ENCODE peak calls at places on chromosomes 11 and 22, in five cellular contexts. Q is stimulated activated CD8-positive, alpha-beta memory T cell treated with anti-CD3 and anti-CD28 coated beads, Interleukin-15, amount 100 ng/mL, for 1 hour; L is cortex of kidney; V is sciatic nerve; K is IMR-90. A is an unnamed sample.

GRCh38 chr11:36149538-36150242 is 139.5 kb downstream of the COMMD9 start:
- DNase-seq in Q (no peak), L (no peak), V (no peak), K (peak), A (no peak)

GRCh38 chr11:47130541-47130940 is 46.1 kb downstream of the ARFGAP2 start:
- DNase-seq in Q (no peak), L (no peak), V (peak), K (no peak), A (no peak)

GRCh38 chr11:121595717-121596156 is 143.0 kb upstream of the SORL1-AS1 start:
- DNase-seq in Q (no peak), L (no peak), V (no peak), K (peak), A (no peak)

GRCh38 chr22:30810105-30810504 is 115.4 kb downstream of the OSBP2 start:
- DNase-seq in Q (no peak), L (no peak), V (no peak), K (no peak), A (no peak)

GRCh38 chr11:20672575-20672974 is 3.2 kb downstream of the NELL1 start:
- DNase-seq in Q (no peak), L (no peak), V (no peak), K (no peak), A (no peak)

GRCh38 chr11:72630104-72630852 is 43.9 kb downstream of the PDE2A start:
- DNase-seq in Q (no peak), L (no peak), V (no peak), K (no peak), A (no peak)

GRCh38 chr11:36729765-36730164 is 131.7 kb upstream of the RAG2 start:
- DNase-seq in Q (no peak), L (no peak), V (no peak), K (no peak), A (no peak)

GRCh38 chr11:111387318-111387863 is 8.3 kb upstream of the POU2AF1 start:
- DNase-seq in Q (no peak), L (no peak), V (no peak), K (no peak), A (no peak)

GRCh38 chr11:114912826-114913225 is 234.5 kb downstream of the NXPE2 start:
- DNase-seq in Q (no peak), L (no peak), V (no peak), K (no peak), A (no peak)

GRCh38 chr11:122141757-122142156 is 25.7 kb upstream of the BLID start:
- DNase-seq in Q (no peak), L (no peak), V (no peak), K (no peak), A (no peak)

GRCh38 chr11:69010361-69010891 is 2.6 kb downstream of the MRGPRF start:
- DNase-seq in Q (no peak), L (no peak), V (no peak), K (peak), A (peak)

GRCh38 chr22:20926243-20926642 is 9.0 kb downstream of the CRKL start:
- DNase-seq in Q (no peak), L (no peak), V (no peak), K (no peak), A (no peak)

GRCh38 chr11:11607772-11608171 is 14.0 kb downstream of the GALNT18 start:
- DNase-seq in Q (no peak), L (no peak), V (no peak), K (no peak), A (no peak)

GRCh38 chr11:44538375-44539054 is 26.9 kb upstream of the CD82 start:
- DNase-seq in Q (peak), L (no peak), V (peak), K (peak), A (peak)

GRCh38 chr11:78961938-78962701 is 387.5 kb upstream of the NARS2 start:
- DNase-seq in Q (no peak), L (no peak), V (no peak), K (peak), A (no peak)

GRCh38 chr11:119684361-119685072 is 44.5 kb downstream of the NECTIN1 start:
- DNase-seq in Q (no peak), L (no peak), V (no peak), K (peak), A (no peak)

A was measured in spleen.